ENCODE peak calls at places on chromosomes 1 and 21, in seven cellular contexts. One of them, this sample, is unnamed.

GRCh38 chr1:212718499-212718898 is 18.9 kb upstream of the BATF3 start:
- DNase-seq in esophagus muscularis mucosa: no peak
- DNase-seq in hepatocyte: no peak
- DNase-seq in fibroblast of lung: no peak
- DNase-seq in transverse colon: no peak
- DNase-seq in astrocyte: no peak
- DNase-seq in endodermal cell: no peak
- DNase-seq in this sample: no peak

GRCh38 chr21:46082638-46083270 is 15.2 kb upstream of the COL6A2 start:
- DNase-seq in fibroblast of lung: no peak
- DNase-seq in esophagus muscularis mucosa: peak
- DNase-seq in transverse colon: no peak
- DNase-seq in astrocyte: no peak
- DNase-seq in hepatocyte: no peak
- DNase-seq in endodermal cell: peak
- DNase-seq in this sample: no peak

GRCh38 chr1:212368073-212368484 is 46.6 kb downstream of the PACC1 start:
- DNase-seq in esophagus muscularis mucosa: no peak
- DNase-seq in endodermal cell: peak
- DNase-seq in hepatocyte: peak
- DNase-seq in fibroblast of lung: peak
- DNase-seq in transverse colon: peak
- DNase-seq in astrocyte: peak
- DNase-seq in this sample: peak

GRCh38 chr1:110594466-110595076 is 11.6 kb downstream of the KCNA2 start:
- DNase-seq in endodermal cell: no peak
- DNase-seq in fibroblast of lung: no peak
- DNase-seq in astrocyte: no peak
- DNase-seq in transverse colon: no peak
- DNase-seq in esophagus muscularis mucosa: no peak
- DNase-seq in hepatocyte: no peak
- DNase-seq in this sample: no peak

GRCh38 chr1:209155556-209155955 is 428.0 kb upstream of the CAMK1G start:
- DNase-seq in fibroblast of lung: peak
- DNase-seq in endodermal cell: peak
- DNase-seq in astrocyte: no peak
- DNase-seq in hepatocyte: peak
- DNase-seq in transverse colon: no peak
- DNase-seq in esophagus muscularis mucosa: no peak
- DNase-seq in this sample: no peak

GRCh38 chr1:44030606-44031050 is 634 bp downstream of the SLC6A9 start:
- DNase-seq in hepatocyte: peak
- DNase-seq in transverse colon: no peak
- DNase-seq in endodermal cell: peak
- DNase-seq in esophagus muscularis mucosa: no peak
- DNase-seq in fibroblast of lung: peak
- DNase-seq in astrocyte: peak
- DNase-seq in this sample: peak

GRCh38 chr1:66478116-66478515 is 55.8 kb upstream of the SGIP1 start:
- DNase-seq in hepatocyte: no peak
- DNase-seq in esophagus muscularis mucosa: no peak
- DNase-seq in fibroblast of lung: peak
- DNase-seq in transverse colon: no peak
- DNase-seq in astrocyte: peak
- DNase-seq in endodermal cell: no peak
- DNase-seq in this sample: peak

GRCh38 chr1:225508538-225509375 is 80.9 kb upstream of the LBR start:
- DNase-seq in hepatocyte: peak
- DNase-seq in endodermal cell: no peak
- DNase-seq in esophagus muscularis mucosa: no peak
- DNase-seq in astrocyte: peak
- DNase-seq in transverse colon: no peak
- DNase-seq in fibroblast of lung: peak
- DNase-seq in this sample: peak

GRCh38 chr1:234771642-234772344 is 161.8 kb upstream of the IRF2BP2 start:
- DNase-seq in esophagus muscularis mucosa: no peak
- DNase-seq in endodermal cell: peak
- DNase-seq in hepatocyte: peak
- DNase-seq in astrocyte: no peak
- DNase-seq in fibroblast of lung: peak
- DNase-seq in transverse colon: no peak
- DNase-seq in this sample: no peak

GRCh38 chr1:88655685-88656299 is 28.3 kb upstream of the PKN2 start:
- DNase-seq in esophagus muscularis mucosa: no peak
- DNase-seq in hepatocyte: peak
- DNase-seq in transverse colon: no peak
- DNase-seq in fibroblast of lung: peak
- DNase-seq in endodermal cell: no peak
- DNase-seq in astrocyte: peak
- DNase-seq in this sample: peak

GRCh38 chr1:240928265-240928664 is 316.3 kb upstream of the GREM2 start:
- DNase-seq in transverse colon: no peak
- DNase-seq in fibroblast of lung: no peak
- DNase-seq in astrocyte: no peak
- DNase-seq in hepatocyte: no peak
- DNase-seq in endodermal cell: no peak
- DNase-seq in esophagus muscularis mucosa: no peak
- DNase-seq in this sample: no peak

GRCh38 chr1:246066553-246066952 is 440.5 kb downstream of the SMYD3 start:
- DNase-seq in endodermal cell: peak
- DNase-seq in hepatocyte: no peak
- DNase-seq in astrocyte: no peak
- DNase-seq in esophagus muscularis mucosa: no peak
- DNase-seq in transverse colon: no peak
- DNase-seq in fibroblast of lung: no peak
- DNase-seq in this sample: no peak

GRCh38 chr1:155900161-155900560 is 11.0 kb downstream of the RIT1 start:
- DNase-seq in fibroblast of lung: no peak
- DNase-seq in esophagus muscularis mucosa: no peak
- DNase-seq in endodermal cell: no peak
- DNase-seq in hepatocyte: no peak
- DNase-seq in transverse colon: no peak
- DNase-seq in astrocyte: no peak
- DNase-seq in this sample: no peak

GRCh38 chr1:150168960-150169565 is 19.3 kb downstream of the PLEKHO1 start:
- DNase-seq in astrocyte: no peak
- DNase-seq in esophagus muscularis mucosa: no peak
- DNase-seq in fibroblast of lung: peak
- DNase-seq in hepatocyte: peak
- DNase-seq in transverse colon: peak
- DNase-seq in endodermal cell: peak
- DNase-seq in this sample: peak

GRCh38 chr1:155218854-155219591 is 10.5 kb downstream of the MTX1 start:
- DNase-seq in transverse colon: peak
- DNase-seq in hepatocyte: peak
- DNase-seq in fibroblast of lung: peak
- DNase-seq in endodermal cell: peak
- DNase-seq in esophagus muscularis mucosa: no peak
- DNase-seq in astrocyte: no peak
- DNase-seq in this sample: no peak

GRCh38 chr1:245409341-245410195 is 254.8 kb downstream of the KIF26B start:
- DNase-seq in fibroblast of lung: peak
- DNase-seq in endodermal cell: no peak
- DNase-seq in hepatocyte: peak
- DNase-seq in esophagus muscularis mucosa: no peak
- DNase-seq in astrocyte: peak
- DNase-seq in transverse colon: no peak
- DNase-seq in this sample: no peak

GRCh38 chr1:168392958-168393357 is 112.3 kb downstream of the TBX19 start:
- DNase-seq in hepatocyte: no peak
- DNase-seq in endodermal cell: peak
- DNase-seq in fibroblast of lung: no peak
- DNase-seq in esophagus muscularis mucosa: no peak
- DNase-seq in transverse colon: no peak
- DNase-seq in astrocyte: no peak
- DNase-seq in this sample: no peak

GRCh38 chr1:103527331-103527730 is 1.8 kb downstream of the RNPC3 start:
- DNase-seq in fibroblast of lung: no peak
- DNase-seq in endodermal cell: no peak
- DNase-seq in astrocyte: no peak
- DNase-seq in transverse colon: no peak
- DNase-seq in esophagus muscularis mucosa: no peak
- DNase-seq in hepatocyte: no peak
- DNase-seq in this sample: no peak

GRCh38 chr1:27138368-27138767 is 16.6 kb downstream of the SLC9A1 start:
- DNase-seq in hepatocyte: no peak
- DNase-seq in fibroblast of lung: no peak
- DNase-seq in esophagus muscularis mucosa: no peak
- DNase-seq in astrocyte: no peak
- DNase-seq in transverse colon: no peak
- DNase-seq in endodermal cell: no peak
- DNase-seq in this sample: no peak

GRCh38 chr21:24353492-24353891 is 1253.8 kb downstream of the MRPL39 start:
- DNase-seq in fibroblast of lung: no peak
- DNase-seq in astrocyte: no peak
- DNase-seq in hepatocyte: no peak
- DNase-seq in endodermal cell: no peak
- DNase-seq in transverse colon: no peak
- DNase-seq in esophagus muscularis mucosa: no peak
- DNase-seq in this sample: no peak

GRCh38 chr1:1287288-1288110 is 7.3 kb downstream of the SCNN1D start:
- DNase-seq in fibroblast of lung: no peak
- DNase-seq in astrocyte: no peak
- DNase-seq in esophagus muscularis mucosa: no peak
- DNase-seq in transverse colon: no peak
- DNase-seq in hepatocyte: no peak
- DNase-seq in endodermal cell: no peak
- DNase-seq in this sample: no peak

GRCh38 chr1:148309940-148310500 is 157.9 kb upstream of the NBPF11 start:
- DNase-seq in transverse colon: no peak
- DNase-seq in hepatocyte: no peak
- DNase-seq in astrocyte: no peak
- DNase-seq in fibroblast of lung: no peak
- DNase-seq in esophagus muscularis mucosa: no peak
- DNase-seq in endodermal cell: no peak
- DNase-seq in this sample: no peak

GRCh38 chr1:172708452-172708851 is 49.5 kb downstream of the FASLG start:
- DNase-seq in endodermal cell: no peak
- DNase-seq in hepatocyte: no peak
- DNase-seq in esophagus muscularis mucosa: no peak
- DNase-seq in astrocyte: no peak
- DNase-seq in transverse colon: no peak
- DNase-seq in fibroblast of lung: no peak
- DNase-seq in this sample: no peak

GRCh38 chr1:209751627-209752231 is 4.1 kb upstream of the TRAF3IP3 start:
- DNase-seq in endodermal cell: no peak
- DNase-seq in transverse colon: no peak
- DNase-seq in hepatocyte: no peak
- DNase-seq in esophagus muscularis mucosa: no peak
- DNase-seq in fibroblast of lung: no peak
- DNase-seq in astrocyte: no peak
- DNase-seq in this sample: no peak

GRCh38 chr1:80668370-80668769 is 1132.4 kb upstream of the ADGRL2 start:
- DNase-seq in hepatocyte: no peak
- DNase-seq in esophagus muscularis mucosa: no peak
- DNase-seq in transverse colon: no peak
- DNase-seq in endodermal cell: no peak
- DNase-seq in astrocyte: no peak
- DNase-seq in fibroblast of lung: no peak
- DNase-seq in this sample: no peak

GRCh38 chr1:33121728-33122127 is 40.8 kb downstream of the AZIN2 start:
- DNase-seq in endodermal cell: peak
- DNase-seq in esophagus muscularis mucosa: peak
- DNase-seq in fibroblast of lung: no peak
- DNase-seq in transverse colon: no peak
- DNase-seq in astrocyte: no peak
- DNase-seq in hepatocyte: no peak
- DNase-seq in this sample: no peak

GRCh38 chr1:17653728-17654351 is 101.3 kb upstream of the ACTL8 start:
- DNase-seq in transverse colon: no peak
- DNase-seq in endodermal cell: peak
- DNase-seq in hepatocyte: peak
- DNase-seq in esophagus muscularis mucosa: no peak
- DNase-seq in astrocyte: no peak
- DNase-seq in fibroblast of lung: peak
- DNase-seq in this sample: peak

GRCh38 chr1:90144820-90145219 is 149.9 kb downstream of the ZNF326 start:
- DNase-seq in transverse colon: no peak
- DNase-seq in endodermal cell: no peak
- DNase-seq in fibroblast of lung: no peak
- DNase-seq in esophagus muscularis mucosa: no peak
- DNase-seq in hepatocyte: no peak
- DNase-seq in astrocyte: no peak
- DNase-seq in this sample: no peak
- H3K27ac ChIP-seq in transverse colon: no peak
- H3K27ac ChIP-seq in endodermal cell: no peak
- H3K27ac ChIP-seq in fibroblast of lung: no peak
- H3K27ac ChIP-seq in esophagus muscularis mucosa: no peak
- H3K27ac ChIP-seq in hepatocyte: no peak
- H3K27ac ChIP-seq in astrocyte: no peak
- H3K27ac ChIP-seq in this sample: no peak

GRCh38 chr1:22018583-22019559 is 17.4 kb downstream of the CELA3A start:
- DNase-seq in fibroblast of lung: peak
- DNase-seq in transverse colon: peak
- DNase-seq in endodermal cell: no peak
- DNase-seq in esophagus muscularis mucosa: no peak
- DNase-seq in astrocyte: peak
- DNase-seq in hepatocyte: no peak
- DNase-seq in this sample: peak
- TF ChIP-seq CTCF in fibroblast of lung: peak
- TF ChIP-seq CTCF in transverse colon: no peak
- TF ChIP-seq CTCF in endodermal cell: peak
- TF ChIP-seq CTCF in esophagus muscularis mucosa: no peak
- TF ChIP-seq CTCF in astrocyte: peak
- TF ChIP-seq CTCF in hepatocyte: peak
- TF ChIP-seq CTCF in this sample: peak

GRCh38 chr1:118101445-118101844 is 83.6 kb downstream of the SPAG17 start:
- DNase-seq in fibroblast of lung: peak
- DNase-seq in hepatocyte: no peak
- DNase-seq in transverse colon: no peak
- DNase-seq in astrocyte: peak
- DNase-seq in endodermal cell: no peak
- DNase-seq in esophagus muscularis mucosa: no peak
- DNase-seq in this sample: peak
- H3K27ac ChIP-seq in fibroblast of lung: no peak
- H3K27ac ChIP-seq in hepatocyte: no peak
- H3K27ac ChIP-seq in transverse colon: no peak
- H3K27ac ChIP-seq in astrocyte: no peak
- H3K27ac ChIP-seq in endodermal cell: no peak
- H3K27ac ChIP-seq in esophagus muscularis mucosa: no peak
- H3K27ac ChIP-seq in this sample: no peak

GRCh38 chr21:41133896-41134522 is 34.0 kb upstream of the BACE2 start:
- DNase-seq in fibroblast of lung: peak
- DNase-seq in esophagus muscularis mucosa: no peak
- DNase-seq in astrocyte: peak
- DNase-seq in hepatocyte: peak
- DNase-seq in endodermal cell: peak
- DNase-seq in transverse colon: no peak
- DNase-seq in this sample: peak
- TF ChIP-seq CTCF in fibroblast of lung: peak
- TF ChIP-seq CTCF in esophagus muscularis mucosa: peak
- TF ChIP-seq CTCF in astrocyte: peak
- TF ChIP-seq CTCF in hepatocyte: peak
- TF ChIP-seq CTCF in endodermal cell: peak
- TF ChIP-seq CTCF in transverse colon: peak
- TF ChIP-seq CTCF in this sample: peak

DNA sequence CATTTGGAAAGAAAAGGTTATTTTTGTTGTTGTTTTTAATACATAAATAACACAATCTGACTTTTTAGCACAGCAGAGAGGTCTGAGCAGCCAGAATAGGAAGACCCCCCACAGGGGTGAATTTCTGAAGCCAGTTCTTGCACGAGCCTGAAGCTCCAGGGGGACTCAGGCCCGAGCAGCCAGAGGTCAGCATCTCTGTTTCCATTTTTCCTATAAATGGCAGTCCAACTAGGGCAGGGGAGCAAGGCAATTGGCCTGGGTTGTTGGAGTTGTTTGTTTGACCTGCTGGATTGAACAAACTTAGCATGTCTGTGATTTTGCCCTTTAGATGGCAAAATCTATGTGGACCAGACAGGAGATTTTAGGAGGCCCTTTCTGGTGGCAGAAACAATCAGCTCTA is 118.1 kb upstream of the FGGY start:
- DNase-seq in hepatocyte: no peak
- DNase-seq in transverse colon: no peak
- DNase-seq in astrocyte: no peak
- DNase-seq in esophagus muscularis mucosa: peak
- DNase-seq in endodermal cell: no peak
- DNase-seq in fibroblast of lung: no peak
- DNase-seq in this sample: no peak
- H3K27ac ChIP-seq in hepatocyte: peak
- H3K27ac ChIP-seq in transverse colon: peak
- H3K27ac ChIP-seq in astrocyte: peak
- H3K27ac ChIP-seq in esophagus muscularis mucosa: peak
- H3K27ac ChIP-seq in endodermal cell: no peak
- H3K27ac ChIP-seq in fibroblast of lung: no peak
- H3K27ac ChIP-seq in this sample: no peak